ENCODE peak calls at places on chromosome 15, in five cellular contexts. B is endodermal cell, F is breast epithelium, J is uterus, Y is ovary. D is an unnamed sample.
A peak's percentile ranks its signal among the peaks of the same experiment; 100 is the strongest.

GRCh38 chr15:98232761-98233160 is 272.3 kb downstream of the ARRDC4 start:
- DNase-seq in Y (no peak), F (no peak), J (no peak), B (no peak), D (no peak)

GRCh38 chr15:44712108-44713005 is 1.0 kb downstream of the B2M start:
- DNase-seq in J (peak; percentile 84), F (peak; percentile 60), B (no peak), Y (peak; percentile 73), D (peak; percentile 42)

GRCh38 chr15:37206690-37207089 is 106.3 kb upstream of the MEIS2 start:
- DNase-seq in Y (no peak), J (no peak), F (no peak), B (no peak), D (no peak)

GRCh38 chr15:79989682-79990081 is 18.7 kb upstream of the BCL2A1 start:
- DNase-seq in Y (no peak), J (no peak), F (no peak), B (no peak), D (no peak)

GRCh38 chr15:60973637-60974415 is 255.3 kb downstream of the RORA start:
- DNase-seq in J (no peak), Y (no peak), B (peak; percentile 59), F (no peak), D (no peak)

GRCh38 chr15:31265871-31266711 is 60.5 kb upstream of the KLF13 start:
- DNase-seq in F (peak; percentile 36), B (peak; percentile 45), J (peak; percentile 13), Y (no peak), D (peak; percentile 43)

GRCh38 chr15:55297315-55297714 is 7.7 kb upstream of the RAB27A start:
- DNase-seq in B (no peak), F (no peak), J (no peak), Y (no peak), D (no peak)

GRCh38 chr15:20346082-20346805 is 195.4 kb downstream of the GOLGA6L6 start:
- DNase-seq in F (peak; percentile 46), B (no peak), J (no peak), Y (no peak), D (no peak)

GRCh38 chr15:44101286-44101685 is 93.8 kb downstream of the FRMD5 start:
- DNase-seq in Y (no peak), F (no peak), J (no peak), B (no peak), D (no peak)

GRCh38 chr15:51263726-51264125 is 74.7 kb downstream of the CYP19A1 start:
- DNase-seq in J (no peak), Y (no peak), F (no peak), B (no peak), D (no peak)

GRCh38 chr15:25811481-25811906 is 51.6 kb downstream of the ATP10A start:
- DNase-seq in F (no peak), J (no peak), B (no peak), Y (no peak), D (no peak)

DNA sequence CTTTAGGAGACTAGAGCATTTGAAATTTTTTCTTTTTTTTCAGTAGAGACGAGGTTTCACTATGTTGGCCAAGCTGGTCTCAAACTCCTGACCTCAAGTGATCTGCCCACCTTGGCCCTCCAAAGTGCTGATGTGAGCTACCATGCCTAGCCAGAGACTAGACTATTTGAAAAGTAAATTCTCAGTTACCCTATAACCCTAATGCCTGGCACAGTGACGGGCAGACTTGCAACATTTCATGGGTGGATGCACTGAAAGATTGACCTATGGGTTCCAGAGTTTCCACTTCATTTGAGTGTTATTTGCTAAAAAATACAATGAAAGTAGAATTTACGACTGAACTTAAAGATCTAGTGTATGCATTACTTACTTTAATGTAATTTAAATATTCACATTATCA is 45.7 kb upstream of the LIPC start:
- DNase-seq in B (no peak), J (no peak), Y (no peak), F (no peak), D (no peak)
- H3K4me1 ChIP-seq in B (no peaks in the 10 kb centered on the region), J (no peaks in the 10 kb centered on the region), Y (no peaks in the 10 kb centered on the region), F (no peaks in the 10 kb centered on the region), D (no peaks in the 10 kb centered on the region)

GRCh38 chr15:57736591-57736990 is 30.1 kb downstream of the POLR2M start:
- DNase-seq in Y (no peak), J (no peak), F (no peak), B (no peak), D (no peak)

GRCh38 chr15:57735891-57736290 is 29.4 kb downstream of the POLR2M start:
- DNase-seq in J (no peak), Y (no peak), F (no peak), B (no peak), D (no peak)

GRCh38 chr15:57741089-57741488 is 34.6 kb downstream of the POLR2M start:
- DNase-seq in J (no peak), Y (no peak), B (no peak), F (no peak), D (no peak)

GRCh38 chr15:57743424-57743823 is 36.9 kb downstream of the POLR2M start:
- DNase-seq in B (peak; percentile 59), Y (no peak), J (no peak), F (no peak), D (no peak)

DNA sequence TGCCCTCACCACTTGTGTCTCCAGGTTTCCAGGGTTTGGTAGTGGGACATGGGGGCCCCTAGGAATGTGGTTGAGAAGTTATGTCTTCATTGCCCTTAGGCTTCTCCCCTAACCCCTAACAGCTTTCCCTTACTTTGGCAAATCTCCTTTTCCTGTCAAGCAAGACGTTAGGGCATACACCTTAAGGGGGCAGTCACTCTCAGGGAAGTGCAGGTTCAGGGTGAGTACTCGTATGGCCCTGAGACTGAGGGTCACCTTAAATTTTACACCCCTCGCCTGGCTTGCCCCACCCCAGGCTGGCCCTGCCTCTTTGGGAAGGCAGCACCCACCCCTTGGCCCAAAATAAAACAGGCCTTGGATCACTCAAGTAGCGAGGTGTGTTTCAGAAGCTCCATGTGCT is 33.5 kb downstream of the POLR2M start:
- DNase-seq in Y (no peak), J (no peak), B (no peak), F (no peak), D (no peak)
- TF ChIP-seq CTCF in Y (no peak), J (no peak), B (peak; percentile 61), F (no peak), D (no peak)

GRCh38 chr15:64156652-64157331 is 5.3 kb downstream of the SNX22 start:
- DNase-seq in Y (no peak), B (no peak), J (no peak), F (no peak), D (no peak)
- H3K4me1 ChIP-seq in Y (peaks cover 9% of the 10 kb centered on the region), B (peaks cover 6% of the 10 kb centered on the region), J (peaks cover 27% of the 10 kb centered on the region), F (peaks cover 10% of the 10 kb centered on the region), D (peaks cover 86% of the 10 kb centered on the region)

GRCh38 chr15:41904487-41905359 is 10.9 kb upstream of the SPTBN5 start:
- DNase-seq in F (no peak), B (peak; percentile 93), Y (peak; percentile 65), J (peak; percentile 58), D (peak; percentile 61)
- TF ChIP-seq CTCF in F (peak; percentile 58), B (peak; percentile 95), Y (peak; percentile 70), J (peak; percentile 78), D (peak; percentile 87)